ENCODE peak calls at places on chromosomes 5 and 9, in nine cellular contexts. L is cerebellar nuclear complex, A is fibroblast of villous mesenchyme, O is mesenchymal stem cell, F is tibial nerve, U is HTR-8/SVneo, K is left ventricle myocardium inferior, J is DMS153, S is T follicular helper cell. Y is an unnamed sample.

GRCh38 chr5:38831117-38831516 is 14.7 kb upstream of the OSMR start:
- DNase-seq in L (no peak), A (no peak), O (no peak), F (no peak), U (no peak), K (no peak), J (no peak), S (no peak), Y (no peak)

GRCh38 chr9:70934642-70935041 is 186.8 kb downstream of the TRPM3 start:
- DNase-seq in L (no peak), A (no peak), O (no peak), F (no peak), U (no peak), K (no peak), J (no peak), S (no peak), Y (no peak)

GRCh38 chr9:131402738-131403492 is 9.0 kb downstream of the PRRC2B start:
- DNase-seq in L (peak; percentile 44), A (peak; percentile 93), O (peak; percentile 88), F (peak; percentile 82), U (no peak), K (peak; percentile 89), J (no peak), S (no peak), Y (peak; percentile 21)

GRCh38 chr5:51488803-51489642 is 105.8 kb downstream of the ISL1 start:
- DNase-seq in L (no peak), A (no peak), O (no peak), F (no peak), U (no peak), K (no peak), J (no peak), S (no peak), Y (peak; percentile 39)

GRCh38 chr5:1316941-1317340 is 22.1 kb upstream of the TERT start:
- DNase-seq in L (no peak), A (no peak), O (no peak), F (no peak), U (no peak), K (no peak), J (no peak), S (no peak), Y (no peak)

GRCh38 chr5:133147411-133147810 is 95.6 kb downstream of the HSPA4 start:
- DNase-seq in L (no peak), A (no peak), O (no peak), F (peak; percentile 19), U (no peak), K (no peak), J (no peak), S (no peak), Y (no peak)

GRCh38 chr5:158175664-158176507 is 316.9 kb upstream of the CLINT1 start:
- DNase-seq in L (no peak), A (no peak), O (no peak), F (no peak), U (no peak), K (no peak), J (no peak), S (no peak), Y (no peak)

GRCh38 chr5:174340221-174340620 is 294.7 kb downstream of the NSG2 start:
- DNase-seq in L (no peak), A (no peak), O (no peak), F (no peak), U (no peak), K (no peak), J (no peak), S (no peak), Y (no peak)

GRCh38 chr5:37768362-37768761 is 71.5 kb downstream of the GDNF start:
- DNase-seq in L (no peak), A (no peak), O (no peak), F (no peak), U (no peak), K (no peak), J (no peak), S (no peak), Y (no peak)

GRCh38 chr5:177382423-177383029 is 1.7 kb upstream of the SLC34A1 start:
- DNase-seq in L (peak; percentile 67), A (peak; percentile 36), O (no peak), F (no peak), U (no peak), K (no peak), J (no peak), S (no peak), Y (no peak)

GRCh38 chr9:105127863-105128220 is 116.6 kb upstream of the SLC44A1 start:
- DNase-seq in L (no peak), A (peak; percentile 76), O (peak; percentile 55), F (no peak), U (peak; percentile 10), K (no peak), J (no peak), S (peak; percentile 54), Y (no peak)

GRCh38 chr9:94199776-94200175 is 59.3 kb upstream of the ZNF169 start:
- DNase-seq in L (no peak), A (no peak), O (no peak), F (no peak), U (no peak), K (no peak), J (no peak), S (no peak), Y (no peak)

GRCh38 chr9:121249563-121249962 is 18.4 kb upstream of the GSN start:
- DNase-seq in L (no peak), A (no peak), O (no peak), F (no peak), U (no peak), K (no peak), J (no peak), S (no peak), Y (no peak)

GRCh38 chr9:5326187-5326586 is 13.5 kb downstream of the RLN1 start:
- DNase-seq in L (no peak), A (no peak), O (no peak), F (no peak), U (no peak), K (no peak), J (no peak), S (no peak), Y (no peak)

GRCh38 chr9:116238225-116238624 is 84.6 kb downstream of the PAPPA start:
- DNase-seq in L (no peak), A (peak; percentile 88), O (peak; percentile 86), F (no peak), U (peak; percentile 10), K (no peak), J (no peak), S (no peak), Y (no peak)

GRCh38 chr9:6015278-6016157 is at the start of gene RANBP6:
- DNase-seq in L (peak; percentile 75), A (peak; percentile 85), O (peak; percentile 86), F (peak; percentile 78), U (peak; percentile 82), K (peak; percentile 92), J (peak; percentile 69), S (peak; percentile 87), Y (peak; percentile 71)

GRCh38 chr9:98851730-98852462 is 44.4 kb downstream of the GALNT12 start:
- DNase-seq in L (no peak), A (peak; percentile 73), O (no peak), F (no peak), U (no peak), K (no peak), J (no peak), S (no peak), Y (no peak)

GRCh38 chr9:102461441-102461840 is 533.7 kb upstream of the CYLC2 start:
- DNase-seq in L (no peak), A (no peak), O (no peak), F (no peak), U (no peak), K (no peak), J (no peak), S (no peak), Y (peak; percentile 2)

GRCh38 chr5:176644294-176644693 is 3.0 kb upstream of the TSPAN17 start:
- DNase-seq in L (no peak), A (no peak), O (no peak), F (no peak), U (no peak), K (no peak), J (no peak), S (no peak), Y (no peak)

GRCh38 chr5:64958757-64959391 is 190.1 kb downstream of the CWC27 start:
- DNase-seq in L (no peak), A (peak; percentile 60), O (peak; percentile 49), F (no peak), U (peak; percentile 10), K (no peak), J (no peak), S (no peak), Y (no peak)

GRCh38 chr9:129289883-129290282 is 111.8 kb upstream of the IER5L start:
- DNase-seq in L (no peak), A (no peak), O (no peak), F (no peak), U (no peak), K (no peak), J (no peak), S (no peak), Y (no peak)

GRCh38 chr5:122871669-122872068 is 26.3 kb downstream of the SNX24 start:
- DNase-seq in L (no peak), A (no peak), O (no peak), F (no peak), U (no peak), K (no peak), J (no peak), S (no peak), Y (no peak)

GRCh38 chr5:7762267-7762666 is 88.7 kb downstream of the CFAP90 start:
- DNase-seq in L (no peak), A (no peak), O (no peak), F (no peak), U (no peak), K (no peak), J (peak; percentile 83), S (no peak), Y (no peak)

GRCh38 chr5:169354263-169354662 is 53.3 kb upstream of the SLIT3 start:
- DNase-seq in L (no peak), A (peak; percentile 55), O (peak; percentile 42), F (no peak), U (no peak), K (no peak), J (no peak), S (no peak), Y (no peak)

GRCh38 chr5:111495159-111495558 is 17.2 kb downstream of the STARD4 start:
- DNase-seq in L (no peak), A (no peak), O (no peak), F (no peak), U (no peak), K (no peak), J (no peak), S (no peak), Y (no peak)

GRCh38 chr9:92992549-92992948 is 45.2 kb downstream of the FGD3 start:
- DNase-seq in L (no peak), A (no peak), O (no peak), F (no peak), U (no peak), K (no peak), J (no peak), S (no peak), Y (no peak)

GRCh38 chr5:119355636-119356383 is at the start of gene TNFAIP8:
- DNase-seq in L (no peak), A (peak; percentile 54), O (peak; percentile 75), F (peak; percentile 22), U (peak; percentile 51), K (peak; percentile 62), J (no peak), S (peak; percentile 31), Y (no peak)

GRCh38 chr9:133973791-133974630 is 18.1 kb downstream of the VAV2 start:
- DNase-seq in L (no peak), A (no peak), O (no peak), F (no peak), U (no peak), K (no peak), J (no peak), S (no peak), Y (no peak)

Y was measured in NCI-H2171.